ENCODE peak calls at places on chromosomes 5 and 9, in five cellular contexts. M, W, D, H and X are unnamed samples.

GRCh38 chr9:38022995-38023394 is 46.0 kb downstream of the SHB start:
- DNase-seq in M (no peak), W (no peak), D (no peak), H (no peak), X (no peak)

GRCh38 chr9:115422932-115423440 is 305.0 kb upstream of the TNC start:
- DNase-seq in M (no peak), W (no peak), D (no peak), H (no peak), X (no peak)

GRCh38 chr5:140182803-140183367 is 7.9 kb downstream of the CYSTM1 start:
- DNase-seq in M (no peak), W (peak), D (no peak), H (no peak), X (peak)

GRCh38 chr5:108661590-108662219 is 86.0 kb upstream of the FER start:
- DNase-seq in M (no peak), W (peak), D (peak), H (peak), X (no peak)

GRCh38 chr5:54703091-54703490 is 185.5 kb downstream of the SNX18 start:
- DNase-seq in M (peak), W (peak), D (peak), H (no peak), X (peak)

GRCh38 chr5:73702951-73703350 is 77.0 kb downstream of the ARHGEF28 start:
- DNase-seq in M (no peak), W (no peak), D (no peak), H (no peak), X (no peak)

GRCh38 chr9:121743441-121744001 is 92.1 kb downstream of the DAB2IP start:
- DNase-seq in M (peak), W (peak), D (peak), H (peak), X (no peak)

GRCh38 chr9:74718709-74719108 is 169.0 kb downstream of the TRPM6 start:
- DNase-seq in M (no peak), W (no peak), D (no peak), H (no peak), X (no peak)

GRCh38 chr5:74187757-74188156 is 452.8 kb downstream of the ENC1 start:
- DNase-seq in M (no peak), W (no peak), D (no peak), H (no peak), X (peak)

GRCh38 chr5:177354716-177355115 is 3.0 kb upstream of the RGS14 start:
- DNase-seq in M (no peak), W (no peak), D (no peak), H (no peak), X (no peak)

GRCh38 chr9:95437559-95437958 is 79.2 kb downstream of the PTCH1 start:
- DNase-seq in M (no peak), W (no peak), D (no peak), H (no peak), X (no peak)

GRCh38 chr9:6173914-6174313 is 41.7 kb upstream of the IL33 start:
- DNase-seq in M (no peak), W (no peak), D (no peak), H (no peak), X (no peak)

GRCh38 chr5:114358329-114358728 is 3.5 kb upstream of the KCNN2 start:
- DNase-seq in M (no peak), W (no peak), D (no peak), H (no peak), X (no peak)
- TF ChIP-seq CTCF in M (no peak), W (no peak), D (no peak), H (peak), X (no peak)

DNA sequence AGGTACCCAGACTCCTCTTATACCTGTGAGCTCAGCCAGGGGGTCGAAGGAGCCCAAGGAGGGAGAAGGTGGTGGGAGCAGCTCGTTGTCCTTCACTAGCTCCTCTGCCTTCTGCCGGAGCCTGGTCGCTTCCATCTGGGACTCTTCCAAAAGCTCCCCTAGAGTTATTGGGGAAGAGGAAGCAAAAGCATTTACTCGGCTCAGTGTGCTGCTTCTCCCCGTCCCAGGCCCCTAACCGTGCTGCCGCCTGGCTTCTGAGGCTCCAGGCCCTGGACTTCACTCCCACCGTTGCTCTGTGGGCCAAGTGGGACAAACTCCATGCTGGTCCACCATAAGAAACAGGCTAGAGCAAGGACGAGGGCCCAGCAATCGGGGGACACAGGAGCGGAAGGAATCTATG is 17.2 kb downstream of the TNIP1 start:
- DNase-seq in M (no peak), W (no peak), D (no peak), H (no peak), X (no peak)
- H3K27ac ChIP-seq in M (no peak), W (peak), D (peak), H (peak), X (peak)

DNA sequence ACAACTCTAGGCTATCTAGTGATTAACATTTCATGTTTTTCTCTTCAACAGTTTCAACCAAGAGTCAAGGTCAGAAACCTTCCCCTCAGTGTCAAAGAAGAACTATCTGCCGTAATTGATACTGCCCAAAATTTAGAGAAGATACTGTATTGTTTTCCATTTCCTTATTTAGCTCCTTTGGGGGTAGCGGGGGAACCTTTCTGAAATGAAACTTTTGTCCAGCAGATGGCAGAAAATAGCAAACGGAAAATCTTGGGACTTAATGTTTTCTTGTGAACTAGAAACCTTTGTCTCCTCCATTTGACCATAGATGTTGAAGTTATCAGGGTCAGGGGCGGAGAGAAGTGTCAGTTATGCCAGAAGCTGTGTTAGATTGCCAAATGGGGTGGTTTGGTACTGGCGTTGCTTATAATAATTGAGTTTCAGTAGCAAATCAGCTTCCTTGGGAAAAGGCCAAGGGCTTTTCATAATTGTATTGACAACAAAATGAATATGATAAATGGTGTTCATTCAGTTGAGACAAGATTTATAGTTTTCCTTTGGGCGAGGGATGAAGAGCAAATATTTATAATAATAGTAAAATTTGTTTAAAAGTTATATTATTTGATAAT is 101.7 kb upstream of the TLX3 start:
- DNase-seq in M (no peak), W (peak), D (peak), H (peak), X (peak)
- TF ChIP-seq CTCF in M (peak), W (peak), D (peak), H (peak), X (peak)

GRCh38 chr5:137503456-137503855 is 4.3 kb upstream of the SPOCK1 start:
- DNase-seq in M (no peak), W (no peak), D (no peak), H (no peak), X (no peak)

GRCh38 chr5:137501226-137501625 is 2.1 kb upstream of the SPOCK1 start:
- DNase-seq in M (no peak), W (no peak), D (no peak), H (no peak), X (no peak)

GRCh38 chr5:137500616-137501225 is 1.6 kb upstream of the SPOCK1 start:
- DNase-seq in M (no peak), W (no peak), D (no peak), H (no peak), X (no peak)

GRCh38 chr5:137501846-137502406 is 2.8 kb upstream of the SPOCK1 start:
- DNase-seq in M (no peak), W (no peak), D (no peak), H (no peak), X (no peak)

GRCh38 chr5:137502632-137503031 is 3.5 kb upstream of the SPOCK1 start:
- DNase-seq in M (no peak), W (no peak), D (no peak), H (no peak), X (no peak)
- H3K27ac ChIP-seq in M (no peak), W (no peak), D (no peak), H (no peak), X (no peak)

GRCh38 chr5:122093415-122093814 is 15.4 kb upstream of the LOX start:
- DNase-seq in M (no peak), W (peak), D (no peak), H (no peak), X (no peak)

GRCh38 chr5:122093861-122094650 is 16.0 kb upstream of the LOX start:
- DNase-seq in M (no peak), W (no peak), D (no peak), H (no peak), X (no peak)

GRCh38 chr5:122089096-122089495 is 11.0 kb upstream of the LOX start:
- DNase-seq in M (no peak), W (peak), D (no peak), H (no peak), X (peak)

GRCh38 chr5:122089614-122090013 is 11.6 kb upstream of the LOX start:
- DNase-seq in M (no peak), W (peak), D (peak), H (no peak), X (peak)

GRCh38 chr5:122091942-122092600 is 14.0 kb upstream of the LOX start:
- DNase-seq in M (no peak), W (peak), D (peak), H (peak), X (peak)
- TF ChIP-seq CTCF in M (no peak), W (peak), D (peak), H (peak), X (peak)

DNA sequence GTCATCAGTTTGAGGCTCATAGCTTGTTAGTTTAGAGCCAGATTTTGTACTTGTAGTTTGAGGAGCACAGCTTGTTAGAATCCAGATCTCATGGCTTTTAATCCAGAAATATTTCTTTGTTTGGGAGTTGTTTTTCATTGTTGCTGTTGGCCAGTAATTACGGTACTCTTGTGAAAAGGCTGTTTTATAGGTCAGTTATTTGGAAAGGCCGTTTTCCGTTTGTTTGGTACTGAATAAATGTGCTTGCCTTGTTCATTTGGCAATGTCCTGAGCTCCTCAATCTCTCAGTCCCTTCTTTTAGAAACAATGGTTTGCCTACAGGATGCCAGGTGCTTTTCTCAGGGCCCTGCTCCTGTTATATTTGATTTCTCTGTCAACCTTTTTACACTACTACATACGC is 4.5 kb upstream of the MOB3B start:
- DNase-seq in M (no peak), W (no peak), D (no peak), H (no peak), X (no peak)
- H3K27ac ChIP-seq in M (peak), W (no peak), D (no peak), H (no peak), X (no peak)

GRCh38 chr5:9207820-9208418 is 338.0 kb downstream of the SEMA5A start:
- DNase-seq in M (no peak), W (peak), D (peak), H (peak), X (peak)
- TF ChIP-seq CTCF in M (peak), W (peak), D (peak), H (peak), X (peak)

GRCh38 chr5:150636391-150637244 is 3.8 kb upstream of the SYNPO start:
- DNase-seq in M (no peak), W (peak), D (peak), H (peak), X (peak)
- H3K27ac ChIP-seq in M (no peak), W (peak), D (no peak), H (peak), X (peak)

DNA sequence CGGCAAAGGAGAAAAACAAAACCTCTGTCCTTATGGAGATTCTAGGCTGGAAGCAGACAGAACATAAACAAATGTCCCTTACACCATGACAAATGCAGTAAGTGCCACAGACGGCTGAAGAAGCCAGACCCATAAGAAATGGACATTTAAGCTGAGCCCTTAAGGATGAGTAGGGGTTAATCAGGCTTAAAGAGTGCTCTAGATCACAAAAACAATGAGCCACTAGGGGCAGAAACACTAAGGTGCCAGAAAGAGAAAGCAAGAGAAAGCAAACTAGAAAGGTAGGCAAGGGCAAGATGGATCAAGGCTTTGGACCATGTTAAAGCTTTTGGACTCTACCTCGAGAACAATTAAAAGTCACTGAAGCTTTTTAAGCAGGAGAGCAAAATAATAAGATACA is 326.9 kb upstream of the WWC1 start:
- DNase-seq in M (no peak), W (no peak), D (no peak), H (peak), X (no peak)
- TF ChIP-seq CTCF in M (no peak), W (peak), D (peak), H (no peak), X (peak)